ENCODE peak calls at places on chromosomes 1 and 21, in seven cellular contexts. X, J, B, T, M, F and E are unnamed samples.

GRCh38 chr21:35007348-35007747 is 41.8 kb downstream of the RUNX1 start:
- DNase-seq in T (no peak), F (no peak), B (no peak), J (no peak), X (no peak), M (no peak), E (no peak)

GRCh38 chr1:203797948-203798347 is 2.5 kb downstream of the ZBED6 start:
- DNase-seq in X (no peak), J (no peak), T (no peak), M (no peak), F (peak), B (no peak), E (no peak)

GRCh38 chr1:203906932-203907331 is 45.5 kb downstream of the SNRPE start:
- DNase-seq in M (no peak), B (no peak), J (no peak), X (peak), T (peak), F (peak), E (peak)

GRCh38 chr1:15080328-15081033 is 73.1 kb upstream of the TMEM51 start:
- DNase-seq in B (no peak), T (no peak), X (no peak), J (no peak), M (no peak), F (no peak), E (no peak)

GRCh38 chr1:170593173-170593572 is 61.2 kb downstream of the GORAB start:
- DNase-seq in X (no peak), B (no peak), J (no peak), M (no peak), T (no peak), F (no peak), E (no peak)

GRCh38 chr1:173914366-173914871 is 2.7 kb downstream of the SERPINC1 start:
- DNase-seq in F (peak), X (no peak), T (no peak), B (peak), M (no peak), J (peak), E (peak)

GRCh38 chr1:31677949-31678348 is 25.9 kb downstream of the COL16A1 start:
- DNase-seq in X (no peak), M (no peak), B (no peak), T (no peak), F (no peak), J (no peak), E (no peak)

GRCh38 chr1:67978988-67979516 is 71.4 kb downstream of the DIRAS3 start:
- DNase-seq in X (peak), B (no peak), F (peak), M (no peak), J (no peak), T (no peak), E (no peak)

GRCh38 chr1:6625579-6626149 is 996 bp downstream of the THAP3 start:
- DNase-seq in F (peak), T (no peak), J (no peak), B (peak), X (no peak), M (no peak), E (no peak)

GRCh38 chr1:85626818-85627217 is 46.3 kb downstream of the CCN1 start:
- DNase-seq in B (no peak), M (no peak), J (no peak), F (no peak), T (no peak), X (no peak), E (no peak)

GRCh38 chr1:90724361-90724760 is 7.3 kb upstream of the BARHL2 start:
- DNase-seq in J (no peak), F (no peak), M (no peak), B (no peak), T (no peak), X (no peak), E (no peak)

GRCh38 chr1:184242507-184242943 is 144.3 kb upstream of the C1orf21 start:
- DNase-seq in T (peak), X (peak), M (no peak), F (peak), B (peak), J (peak), E (no peak)

GRCh38 chr1:33182452-33182851 is 609 bp upstream of the TRIM62 start:
- DNase-seq in X (no peak), M (no peak), T (no peak), F (no peak), J (no peak), B (peak), E (peak)

GRCh38 chr1:207024202-207025143 is 8.1 kb downstream of the C1orf116 start:
- DNase-seq in F (no peak), J (peak), T (no peak), B (no peak), M (no peak), X (no peak), E (no peak)

GRCh38 chr1:109499661-109500536 is 6.0 kb downstream of the CYB561D1 start:
- DNase-seq in T (no peak), M (no peak), F (no peak), J (peak), X (no peak), B (peak), E (no peak)
- TF ChIP-seq CTCF in T (peak), M (peak), F (peak), J (peak), X (peak), B (peak), E (peak)

DNA sequence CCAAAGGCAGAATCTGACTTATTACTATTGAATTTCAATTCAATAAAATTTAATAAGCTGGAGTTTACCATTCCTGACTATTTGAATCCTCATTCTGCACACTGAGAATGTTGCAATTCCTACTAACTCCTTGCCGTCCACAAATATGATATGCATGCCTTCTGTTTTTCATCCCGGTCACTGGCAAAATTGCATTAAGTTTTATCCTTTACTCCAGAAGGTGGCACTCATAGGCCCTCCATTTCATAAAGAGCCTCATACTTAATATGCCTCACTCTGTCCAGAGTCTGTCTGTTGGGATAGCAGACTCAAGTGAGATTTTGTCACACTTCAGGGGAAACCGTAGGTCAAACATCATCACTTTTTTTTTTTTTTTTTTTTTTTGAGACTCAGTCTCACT is 27.4 kb downstream of the F11R start:
- DNase-seq in F (peak), B (no peak), X (no peak), M (no peak), T (peak), J (no peak), E (no peak)
- TF ChIP-seq CTCF in F (peak), B (peak), X (peak), M (peak), T (peak), J (peak), E (peak)

GRCh38 chr1:13573586-13573985 is 10.0 kb upstream of the PDPN start:
- DNase-seq in T (no peak), J (no peak), B (no peak), F (no peak), X (no peak), M (no peak), E (no peak)

DNA sequence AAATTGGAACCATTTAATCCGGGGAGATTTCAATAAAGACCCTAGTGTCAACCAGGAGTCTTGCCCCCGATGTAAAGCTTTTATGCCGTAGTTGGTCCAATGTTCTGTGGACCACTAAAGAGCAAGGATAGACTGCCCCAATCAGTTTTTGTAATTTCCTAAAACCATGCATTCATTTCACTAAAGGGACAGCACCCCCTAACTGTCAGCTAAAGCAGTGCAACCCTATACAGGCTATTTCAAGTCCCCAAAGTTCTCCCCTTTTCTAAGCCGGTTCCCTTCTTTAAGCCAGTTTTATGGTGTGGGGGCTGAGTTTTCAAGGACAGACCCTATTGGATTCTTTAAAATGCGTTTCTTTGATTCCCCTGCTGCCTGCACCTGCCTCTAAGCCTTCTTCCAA is 12.7 kb upstream of the PDPN start:
- DNase-seq in F (no peak), M (peak), J (no peak), T (no peak), X (no peak), B (no peak), E (no peak)
- TF ChIP-seq CTCF in F (no peak), M (peak), J (peak), T (no peak), X (peak), B (peak), E (no peak)

GRCh38 chr1:193104906-193105820 is at the start of gene GLRX2:
- DNase-seq in T (no peak), X (peak), M (no peak), J (peak), F (peak), B (peak), E (peak)
- TF ChIP-seq CTCF in T (no peak), X (no peak), M (no peak), J (peak), F (no peak), B (no peak), E (no peak)

DNA sequence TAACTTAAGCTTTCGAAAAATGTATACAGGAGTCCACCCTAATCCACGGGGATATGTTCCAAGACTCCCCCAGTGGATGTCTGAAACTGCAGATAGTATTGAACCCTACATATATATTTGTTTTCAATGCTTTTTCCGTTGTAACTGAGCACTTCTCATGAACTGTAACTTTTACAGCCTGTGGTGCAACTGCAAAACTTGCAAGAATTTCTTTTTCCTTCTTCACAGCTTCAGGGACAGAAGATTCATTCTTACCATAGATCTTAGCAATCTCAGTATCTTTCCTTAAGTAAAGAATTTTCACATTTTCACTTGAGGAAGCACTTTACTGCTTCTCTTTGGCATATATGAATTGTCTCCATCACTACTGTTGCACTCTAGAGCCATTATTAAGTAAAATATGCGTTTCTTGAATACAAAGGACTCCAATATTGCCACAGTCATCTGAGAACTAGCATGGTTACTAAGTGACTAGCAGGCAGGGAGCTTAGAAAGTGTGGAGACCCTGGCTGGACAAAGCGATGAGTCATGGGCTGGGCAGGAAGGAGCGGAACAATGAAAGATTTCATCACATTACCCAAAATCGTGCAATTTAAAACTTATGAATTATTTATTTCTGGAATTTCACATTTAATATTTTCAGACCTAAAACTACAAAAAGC is 14.1 kb downstream of the DPYD start:
- DNase-seq in X (peak), F (peak), J (no peak), B (no peak), T (peak), M (no peak), E (peak)
- TF ChIP-seq CTCF in X (no peak), F (no peak), J (no peak), B (no peak), T (no peak), M (no peak), E (no peak)

GRCh38 chr1:46303038-46303871 is at the start of the genes LRRC41 and UQCRH:
- DNase-seq in J (peak), T (peak), F (peak), M (peak), B (peak), X (peak), E (peak)
- TF ChIP-seq CTCF in J (peak), T (no peak), F (no peak), M (peak), B (no peak), X (no peak), E (no peak)

GRCh38 chr1:52264530-52265115 is 101.4 kb downstream of the CC2D1B start:
- DNase-seq in F (no peak), J (no peak), B (peak), M (no peak), X (no peak), T (no peak), E (no peak)
- TF ChIP-seq CTCF in F (no peak), J (no peak), B (no peak), M (no peak), X (peak), T (no peak), E (no peak)